ENCODE peak calls at places on chromosomes 3 and 15, in five cellular contexts. N is H1, J is PC-3, V is fibroblast of lung, Q is neuronal stem cell. S is an unnamed sample.

GRCh38 chr3:161035711-161036110 is 69.4 kb downstream of the B3GALNT1 start:
- DNase-seq in N (no peak), J (no peak), V (peak), Q (no peak), S (no peak)

GRCh38 chr3:141234283-141234682 is 2.7 kb downstream of the PXYLP1 start:
- DNase-seq in N (no peak), J (no peak), V (no peak), Q (no peak), S (no peak)

GRCh38 chr3:151971194-151971771 is 97.8 kb downstream of the SUCNR1 start:
- DNase-seq in N (no peak), J (no peak), V (no peak), Q (no peak), S (no peak)

GRCh38 chr15:98154863-98155262 is 194.4 kb downstream of the ARRDC4 start:
- DNase-seq in N (no peak), J (peak), V (peak), Q (no peak), S (no peak)

GRCh38 chr3:150457996-150458395 is 49.9 kb downstream of the TSC22D2 start:
- DNase-seq in N (no peak), J (no peak), V (peak), Q (no peak), S (no peak)

GRCh38 chr3:195613468-195614069 is 29.8 kb upstream of the APOD start:
- DNase-seq in N (no peak), J (peak), V (no peak), Q (no peak), S (no peak)

GRCh38 chr3:78178209-78178608 is 1138.3 kb downstream of the ROBO2 start:
- DNase-seq in N (no peak), J (no peak), V (no peak), Q (no peak), S (no peak)

GRCh38 chr3:121483290-121483689 is 62.5 kb downstream of the POLQ start:
- DNase-seq in N (no peak), J (no peak), V (peak), Q (no peak), S (no peak)

GRCh38 chr15:70494861-70495571 is 268.3 kb downstream of the UACA start:
- DNase-seq in N (no peak), J (peak), V (peak), Q (no peak), S (no peak)

GRCh38 chr3:140242818-140243276 is 307.9 kb downstream of the CLSTN2 start:
- DNase-seq in N (no peak), J (no peak), V (peak), Q (no peak), S (no peak)

GRCh38 chr15:62779041-62779810 is 263.3 kb upstream of the TPM1 start:
- DNase-seq in N (no peak), J (peak), V (peak), Q (no peak), S (no peak)

GRCh38 chr3:148646126-148646660 is 51.5 kb upstream of the AGTR1 start:
- DNase-seq in N (no peak), J (no peak), V (peak), Q (no peak), S (no peak)

GRCh38 chr3:161851941-161852566 is 355.4 kb downstream of the OTOL1 start:
- DNase-seq in N (peak), J (peak), V (peak), Q (peak), S (peak)

GRCh38 chr3:63656791-63657190 is 4.3 kb downstream of the SNTN start:
- DNase-seq in N (no peak), J (peak), V (peak), Q (no peak), S (no peak)

GRCh38 chr3:88059380-88060160 is 515 bp downstream of the ZNF654 start:
- DNase-seq in N (no peak), J (peak), V (peak), Q (peak), S (peak)

GRCh38 chr3:45664558-45664957 is 24.6 kb upstream of the SACM1L start:
- DNase-seq in N (no peak), J (no peak), V (no peak), Q (no peak), S (peak)

GRCh38 chr15:93708721-93709120 is 522.6 kb upstream of the MCTP2 start:
- DNase-seq in N (no peak), J (no peak), V (no peak), Q (no peak), S (no peak)

GRCh38 chr3:133775835-133776234 is 29.6 kb downstream of the TF start:
- DNase-seq in N (no peak), J (no peak), V (no peak), Q (no peak), S (no peak)

GRCh38 chr15:69893863-69894262 is 203.9 kb downstream of the TLE3 start:
- DNase-seq in N (no peak), J (no peak), V (peak), Q (no peak), S (no peak)

GRCh38 chr3:114848087-114848486 is 299.0 kb downstream of the ZBTB20 start:
- DNase-seq in N (no peak), J (no peak), V (no peak), Q (no peak), S (no peak)

GRCh38 chr3:158058775-158059174 is 47.4 kb downstream of the SHOX2 start:
- DNase-seq in N (no peak), J (no peak), V (no peak), Q (no peak), S (no peak)

GRCh38 chr15:40456299-40456712 is 14.5 kb upstream of the CHST14 start:
- DNase-seq in N (no peak), J (no peak), V (no peak), Q (no peak), S (no peak)

GRCh38 chr15:71752604-71753289 is 57.6 kb upstream of the NR2E3 start:
- DNase-seq in N (no peak), J (peak), V (peak), Q (peak), S (no peak)

GRCh38 chr15:46309914-46310313 is 675.1 kb downstream of the SQOR start:
- DNase-seq in N (no peak), J (no peak), V (no peak), Q (no peak), S (no peak)

GRCh38 chr3:160132226-160132625 is 93.0 kb upstream of the C3orf80 start:
- DNase-seq in N (no peak), J (no peak), V (no peak), Q (no peak), S (no peak)

GRCh38 chr3:130699765-130700164 is 46.9 kb downstream of the PIK3R4 start:
- DNase-seq in N (no peak), J (peak), V (no peak), Q (no peak), S (no peak)

GRCh38 chr3:70120360-70120966 is 120.9 kb downstream of the SAMMSON start:
- DNase-seq in N (peak), J (peak), V (peak), Q (peak), S (peak)

GRCh38 chr3:14505803-14506500 is 34.2 kb downstream of the GRIP2 start:
- DNase-seq in N (no peak), J (no peak), V (no peak), Q (no peak), S (no peak)

GRCh38 chr3:160667452-160667851 is 9.5 kb upstream of the ARL14 start:
- DNase-seq in N (no peak), J (peak), V (peak), Q (no peak), S (no peak)

GRCh38 chr3:120324185-120324584 is 25.0 kb downstream of the LRRC58 start:
- DNase-seq in N (no peak), J (no peak), V (peak), Q (no peak), S (no peak)

GRCh38 chr15:58865420-58865880 is 68.0 kb downstream of the SLTM start:
- DNase-seq in N (peak), J (no peak), V (no peak), Q (no peak), S (no peak)

GRCh38 chr15:90231028-90232017 is 2.4 kb downstream of the CIB1 start:
- DNase-seq in N (no peak), J (peak), V (no peak), Q (no peak), S (peak)

GRCh38 chr3:150544040-150544439 is 2.3 kb downstream of the SERP1 start:
- DNase-seq in N (no peak), J (peak), V (peak), Q (no peak), S (no peak)

GRCh38 chr3:63343674-63344073 is 65.6 kb downstream of the SYNPR start:
- DNase-seq in N (peak), J (peak), V (peak), Q (no peak), S (peak)

GRCh38 chr3:115875460-115875859 is 252.2 kb downstream of the GAP43 start:
- DNase-seq in N (no peak), J (no peak), V (no peak), Q (no peak), S (no peak)

GRCh38 chr3:150599611-150600297 is 3.4 kb upstream of the SELENOT start:
- DNase-seq in N (no peak), J (peak), V (peak), Q (no peak), S (no peak)

GRCh38 chr3:46483799-46484198 is 14.0 kb upstream of the RTP3 start:
- DNase-seq in N (no peak), J (no peak), V (no peak), Q (no peak), S (no peak)

GRCh38 chr15:29671308-29671981 is 150.8 kb downstream of the TJP1 start:
- DNase-seq in N (no peak), J (peak), V (peak), Q (no peak), S (no peak)
- H2AFZ ChIP-seq in N (no peak), J (peak), V (no peak), Q (no peak), S (no peak)

GRCh38 chr3:104080228-104080627 is 1286.5 kb upstream of the ALCAM start:
- DNase-seq in N (no peak), J (no peak), V (peak), Q (no peak), S (no peak)
- H2AFZ ChIP-seq in N (no peak), J (no peak), V (no peak), Q (no peak), S (no peak)

GRCh38 chr15:31321418-31321817 is 5.2 kb upstream of the KLF13 start:
- DNase-seq in N (no peak), J (no peak), V (no peak), Q (no peak), S (no peak)
- H2AFZ ChIP-seq in N (no peak), J (no peak), V (no peak), Q (no peak), S (no peak)

DNA sequence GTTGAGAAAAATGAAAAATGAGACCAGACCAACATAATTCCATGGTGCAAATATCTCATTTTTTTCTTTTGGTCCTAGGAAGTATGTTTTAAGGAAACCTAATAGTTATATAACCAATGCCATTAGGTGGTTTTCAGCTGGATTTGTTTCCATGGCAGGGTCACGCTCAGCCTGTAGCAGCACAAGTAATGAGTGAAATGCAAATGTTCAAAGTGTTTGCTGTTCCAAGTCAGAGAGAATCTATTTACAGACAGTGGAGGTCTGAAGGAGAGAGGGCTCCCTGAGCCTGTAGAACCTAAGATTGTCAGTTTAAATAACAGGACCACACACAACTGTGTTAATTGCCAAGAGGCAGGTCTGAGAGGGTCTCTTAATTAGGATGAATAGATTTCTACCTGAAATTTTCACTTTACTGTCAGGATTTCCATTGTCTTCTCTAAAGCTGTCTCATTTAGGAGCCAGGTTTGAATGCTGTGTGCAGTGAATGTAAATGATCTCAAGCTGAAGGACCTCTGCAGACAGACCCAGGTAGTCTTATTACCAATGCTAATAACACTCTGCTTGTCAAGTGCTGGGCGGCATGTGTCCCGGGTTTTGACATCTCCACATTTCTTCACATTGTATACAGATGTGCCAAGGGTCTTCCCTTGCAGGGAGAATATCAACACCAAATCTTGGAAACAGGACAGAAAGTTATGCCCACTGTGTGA is 317.3 kb upstream of the NECTIN3 start:
- DNase-seq in N (no peak), J (no peak), V (no peak), Q (no peak), S (no peak)
- H2AFZ ChIP-seq in N (no peak), J (no peak), V (no peak), Q (no peak), S (no peak)

GRCh38 chr3:124780767-124781485 is 50.7 kb downstream of the UMPS start:
- DNase-seq in N (no peak), J (no peak), V (peak), Q (no peak), S (no peak)
- H2AFZ ChIP-seq in N (no peak), J (no peak), V (peak), Q (peak), S (no peak)

GRCh38 chr15:67104453-67104852 is 39.1 kb downstream of the SMAD3 start:
- DNase-seq in N (no peak), J (no peak), V (no peak), Q (no peak), S (no peak)

GRCh38 chr15:67103869-67104268 is 38.5 kb downstream of the SMAD3 start:
- DNase-seq in N (no peak), J (no peak), V (no peak), Q (no peak), S (peak)

GRCh38 chr15:67105991-67106763 is 40.8 kb downstream of the SMAD3 start:
- DNase-seq in N (no peak), J (no peak), V (no peak), Q (no peak), S (no peak)

GRCh38 chr15:67106764-67107013 is 41.3 kb downstream of the SMAD3 start:
- DNase-seq in N (no peak), J (no peak), V (no peak), Q (no peak), S (no peak)

DNA sequence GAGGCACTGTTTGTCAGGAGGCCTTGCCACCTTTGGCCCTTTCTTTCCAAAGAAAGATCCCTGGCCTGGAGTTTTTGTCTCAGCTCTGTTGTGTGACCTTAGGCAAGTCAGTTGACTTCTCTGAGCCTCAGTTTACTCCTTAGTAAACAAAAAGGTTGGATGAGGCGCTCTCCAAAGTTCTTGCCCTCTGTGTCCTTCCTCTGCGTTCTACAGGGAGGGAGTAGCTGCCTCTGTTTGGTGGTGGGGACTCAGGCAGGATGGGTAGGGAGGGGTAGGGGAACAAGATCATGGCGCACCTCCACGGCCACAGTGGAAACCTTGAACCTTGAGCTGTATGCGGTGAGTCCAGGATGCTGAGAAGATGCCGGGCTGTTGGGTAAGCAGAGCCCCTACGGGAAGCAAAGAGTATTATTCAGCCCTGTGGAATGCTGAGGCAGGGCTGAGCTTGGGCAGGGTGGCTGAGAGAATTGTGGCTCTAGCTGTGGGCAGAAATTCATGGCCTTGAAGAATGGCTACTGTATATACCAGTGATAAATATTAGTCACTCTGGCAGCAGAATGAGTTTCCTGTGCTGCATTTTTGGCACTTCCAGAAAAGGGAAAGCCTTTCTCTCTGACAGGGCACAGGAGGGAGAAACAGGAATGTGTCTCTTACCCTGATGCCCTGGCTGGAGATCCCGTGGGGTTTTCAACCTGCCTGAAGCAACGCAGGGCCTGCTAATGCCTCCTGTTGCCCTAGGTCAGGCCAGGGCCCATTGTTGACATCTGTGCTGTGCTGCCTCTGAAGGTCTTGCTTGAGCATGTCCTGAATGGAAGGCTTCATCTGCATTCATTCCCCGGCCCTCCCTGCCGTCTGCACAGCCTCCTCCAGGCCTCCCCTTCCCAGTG is 39.9 kb downstream of the SMAD3 start:
- DNase-seq in N (no peak), J (peak), V (peak), Q (no peak), S (no peak)
- H2AFZ ChIP-seq in N (no peak), J (no peak), V (no peak), Q (no peak), S (no peak)

GRCh38 chr3:40387001-40387894 is at the start of gene ENTPD3:
- DNase-seq in N (peak), J (peak), V (peak), Q (peak), S (no peak)
- H2AFZ ChIP-seq in N (peak), J (peak), V (no peak), Q (peak), S (no peak)

S was measured in DND-41.